ENCODE peak calls at places on chromosomes 1 and 21, in six cellular contexts. M, R, Q, W, U and I are unnamed samples.

GRCh38 chr1:157770442-157771043 is 6.4 kb downstream of the FCRL2 start:
- DNase-seq in M (no peak), R (no peak), Q (no peak), W (no peak), U (no peak), I (no peak)

GRCh38 chr1:109493805-109494539 is at the start of gene CYB561D1:
- DNase-seq in M (peak; percentile 47), R (no peak), Q (peak; percentile 70), W (peak; percentile 89), U (peak; percentile 94), I (peak; percentile 88)

GRCh38 chr1:157652859-157653493 is 47.6 kb downstream of the FCRL3 start:
- DNase-seq in M (no peak), R (no peak), Q (no peak), W (no peak), U (no peak), I (no peak)

GRCh38 chr1:230114245-230114651 is 47.2 kb downstream of the GALNT2 start:
- DNase-seq in M (no peak), R (no peak), Q (no peak), W (no peak), U (no peak), I (no peak)

GRCh38 chr1:1136547-1137230 is 20.8 kb upstream of the C1orf159 start:
- DNase-seq in M (no peak), R (no peak), Q (no peak), W (no peak), U (no peak), I (no peak)

GRCh38 chr1:151542710-151543129 is 2.6 kb downstream of the TUFT1 start:
- DNase-seq in M (no peak), R (no peak), Q (no peak), W (no peak), U (no peak), I (no peak)

GRCh38 chr1:201471772-201472171 is 2.8 kb upstream of the PHLDA3 start:
- DNase-seq in M (no peak), R (no peak), Q (no peak), W (no peak), U (no peak), I (no peak)

GRCh38 chr1:2972879-2973575 is 48.2 kb upstream of the ACTRT2 start:
- DNase-seq in M (no peak), R (no peak), Q (no peak), W (no peak), U (no peak), I (peak; percentile 39)

GRCh38 chr1:48627467-48627866 is 149.2 kb downstream of the BEND5 start:
- DNase-seq in M (no peak), R (no peak), Q (no peak), W (no peak), U (no peak), I (no peak)

GRCh38 chr1:27564710-27565649 is 39.0 kb downstream of the AHDC1 start:
- DNase-seq in M (no peak), R (no peak), Q (no peak), W (peak; percentile 84), U (peak; percentile 77), I (no peak)

GRCh38 chr1:16143566-16144324 is 12.1 kb downstream of the EPHA2 start:
- DNase-seq in M (no peak), R (no peak), Q (no peak), W (peak; percentile 87), U (no peak), I (peak; percentile 93)

GRCh38 chr1:168520052-168520751 is 23.6 kb downstream of the XCL2 start:
- DNase-seq in M (no peak), R (no peak), Q (no peak), W (no peak), U (no peak), I (no peak)

GRCh38 chr21:34980423-34981115 is 68.5 kb downstream of the RUNX1 start:
- DNase-seq in M (no peak), R (no peak), Q (no peak), W (no peak), U (no peak), I (no peak)

GRCh38 chr1:1625824-1626206 is 6.2 kb upstream of the MMP23B start:
- DNase-seq in M (no peak), R (no peak), Q (no peak), W (no peak), U (peak; percentile 47), I (peak; percentile 41)

GRCh38 chr1:103561612-103562395 is 9.6 kb upstream of the AMY2B start:
- DNase-seq in M (no peak), R (no peak), Q (no peak), W (no peak), U (no peak), I (no peak)

GRCh38 chr1:33654267-33654832 is 181.9 kb downstream of the ZSCAN20 start:
- DNase-seq in M (no peak), R (no peak), Q (no peak), W (no peak), U (no peak), I (no peak)

GRCh38 chr1:32743380-32744062 is 41.0 kb upstream of the SYNC start:
- DNase-seq in M (no peak), R (no peak), Q (no peak), W (no peak), U (no peak), I (no peak)

GRCh38 chr1:157105988-157106812 is 6.6 kb upstream of the ETV3L start:
- DNase-seq in M (no peak), R (peak; percentile 70), Q (no peak), W (no peak), U (no peak), I (no peak)

GRCh38 chr21:32392299-32392879 is 423 bp downstream of the URB1 start:
- DNase-seq in M (no peak), R (no peak), Q (no peak), W (no peak), U (no peak), I (no peak)

GRCh38 chr1:234881893-234882771 is 246.5 kb downstream of the TOMM20 start:
- DNase-seq in M (no peak), R (no peak), Q (no peak), W (no peak), U (no peak), I (no peak)

GRCh38 chr1:36843906-36844610 is 190.3 kb downstream of the GRIK3 start:
- DNase-seq in M (no peak), R (no peak), Q (no peak), W (no peak), U (peak; percentile 40), I (no peak)

GRCh38 chr1:18479484-18479883 is 1.2 kb upstream of the KLHDC7A start:
- DNase-seq in M (no peak), R (no peak), Q (no peak), W (no peak), U (no peak), I (no peak)
- H3K4me3 ChIP-seq in M (no peak overlapping the region), R (no peak overlapping the region), Q (no peak overlapping the region), W (no peak overlapping the region), U (no peak overlapping the region), I (no peak overlapping the region)

GRCh38 chr21:22120616-22121266 is 1122.5 kb downstream of the NCAM2 start:
- DNase-seq in M (no peak), R (no peak), Q (no peak), W (no peak), U (no peak), I (no peak)
- TF ChIP-seq CTCF in M (peak; percentile 38), R (peak; percentile 18), Q (no peak), W (no peak), U (no peak), I (peak; percentile 15)

DNA sequence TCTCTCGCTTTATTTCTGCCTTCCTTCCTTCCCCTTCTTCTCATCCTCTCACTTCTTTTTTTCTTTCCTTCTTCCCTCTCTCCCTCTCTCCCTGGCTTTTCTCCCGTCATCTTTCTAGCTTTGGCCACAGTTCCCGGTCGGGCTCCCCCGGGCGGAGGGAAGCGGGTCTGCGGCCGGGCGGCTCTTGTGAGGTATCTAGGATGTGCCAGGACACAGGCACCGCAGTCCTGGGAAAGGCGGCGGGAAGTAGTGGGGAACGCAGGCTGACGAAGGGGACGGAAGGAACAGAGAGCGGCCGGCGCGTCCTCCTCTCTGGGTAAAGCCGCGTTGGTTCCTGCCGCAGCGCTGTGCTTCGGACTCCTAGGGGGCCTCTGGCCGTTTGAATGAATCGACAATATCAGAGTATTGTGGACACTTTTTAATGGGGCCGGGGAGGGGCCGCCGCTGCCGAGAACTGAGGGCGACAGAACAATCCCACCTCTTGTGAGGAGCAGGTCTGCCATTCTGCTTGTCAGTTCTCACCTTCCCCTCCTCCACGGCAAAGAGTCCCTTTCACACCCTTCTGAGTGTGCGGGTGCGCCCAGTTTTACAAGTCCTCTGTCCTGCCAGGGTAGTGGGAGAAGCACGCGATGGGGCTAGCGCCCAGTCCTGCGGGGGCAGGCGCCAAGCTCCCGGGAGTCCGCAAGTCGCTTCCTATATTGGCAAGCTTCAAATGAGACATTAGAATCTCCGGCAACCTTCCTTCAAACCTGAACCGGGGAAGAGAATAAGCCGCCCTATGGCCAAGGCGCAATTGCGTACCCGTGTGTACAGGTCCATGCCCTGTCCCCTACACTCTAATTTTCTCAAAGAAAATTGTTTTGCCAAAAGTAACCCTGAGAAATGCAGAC is 1.1 kb upstream of the LHX9 start:
- DNase-seq in M (no peak), R (no peak), Q (no peak), W (peak; percentile 64), U (peak; percentile 81), I (peak; percentile 71)
- H3K27me3 ChIP-seq in M (peaks cover 40% of the 10 kb centered on the region), R (peaks cover 98% of the 10 kb centered on the region), Q (peaks cover 100% of the 10 kb centered on the region), W (peaks cover 100% of the 10 kb centered on the region), U (no peaks in the 10 kb centered on the region), I (peaks cover 61% of the 10 kb centered on the region)

GRCh38 chr1:182614796-182615451 is 10.7 kb upstream of the RGS16 start:
- DNase-seq in M (no peak), R (peak; percentile 44), Q (peak; percentile 59), W (peak; percentile 92), U (peak; percentile 93), I (peak; percentile 81)

GRCh38 chr1:182616130-182617074 is 12.2 kb upstream of the RGS16 start:
- DNase-seq in M (no peak), R (no peak), Q (peak; percentile 60), W (peak; percentile 84), U (peak; percentile 86), I (peak; percentile 85)

GRCh38 chr1:182617075-182617429 is 12.9 kb upstream of the RGS16 start:
- DNase-seq in M (no peak), R (no peak), Q (no peak), W (no peak), U (no peak), I (no peak)

GRCh38 chr1:182617734-182618288 is 13.6 kb upstream of the RGS16 start:
- DNase-seq in M (no peak), R (no peak), Q (no peak), W (no peak), U (no peak), I (no peak)

DNA sequence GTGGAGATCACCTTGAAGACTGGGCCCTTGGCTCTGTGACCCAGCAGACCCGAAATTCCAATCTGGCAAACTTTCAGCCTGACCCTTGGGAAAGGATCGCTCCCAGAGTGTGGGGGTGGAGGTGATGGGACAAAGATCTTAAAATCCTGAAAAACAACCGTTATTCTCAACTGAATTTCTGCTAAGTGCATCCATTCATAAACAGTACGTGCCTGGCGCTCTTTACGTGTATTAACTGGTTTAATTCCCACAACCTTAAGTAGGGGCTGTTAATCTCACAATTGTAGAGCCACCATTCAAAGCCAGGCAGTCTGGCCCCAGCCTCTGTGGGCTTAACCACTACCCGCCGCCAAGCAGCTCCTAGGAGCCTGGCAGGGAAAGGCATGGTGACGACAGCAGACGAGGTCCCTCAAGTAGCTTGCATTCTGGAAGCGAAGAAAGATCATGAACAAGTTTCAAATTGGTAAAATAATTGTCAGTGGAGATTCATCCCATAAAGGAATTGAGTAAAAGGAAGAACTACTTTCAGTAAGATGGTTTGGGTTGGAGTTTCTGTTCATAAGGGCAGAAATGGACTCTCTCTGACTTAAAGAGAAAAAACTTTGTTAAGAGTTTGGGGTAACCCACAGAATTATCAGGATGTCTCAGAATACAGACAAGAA is 11.4 kb upstream of the RGS16 start:
- DNase-seq in M (no peak), R (no peak), Q (no peak), W (peak; percentile 70), U (peak; percentile 82), I (no peak)
- H3K4me3 ChIP-seq in M (peak overlapping the region; percentile 43), R (peak overlapping the region; percentile 57), Q (peak overlapping the region; percentile 71), W (peak overlapping the region; percentile 55), U (peak overlapping the region; percentile 58), I (no peak overlapping the region)

GRCh38 chr21:45003331-45004058 is 63.7 kb downstream of the SLX9 start:
- DNase-seq in M (no peak), R (no peak), Q (no peak), W (peak; percentile 24), U (peak; percentile 44), I (no peak)
- TF ChIP-seq CTCF in M (no peak), R (no peak), Q (no peak), W (peak; percentile 5), U (no peak), I (no peak)